ENCODE peak calls at places on chromosomes 6 and 20, in five cellular contexts. U is NCI-H1092 treated with DMSO at 0.1 percent for 48 hours, A is Ammon's horn, G is psoas muscle, Q is Peyer's patch. C is an unnamed sample.
A peak's percentile ranks its signal among the peaks of the same experiment; 100 is the strongest.

GRCh38 chr6:25006565-25007001 is 70.8 kb upstream of the RIPOR2 start:
- DNase-seq in U (no peak), A (peak; percentile 69), G (peak; percentile 41), Q (no peak), C (peak; percentile 86)

GRCh38 chr6:51996296-51996947 is 91.0 kb downstream of the PKHD1 start:
- DNase-seq in U (no peak), A (no peak), G (no peak), Q (no peak), C (no peak)

GRCh38 chr6:21138359-21139094 is 455.0 kb upstream of the SOX4 start:
- DNase-seq in U (no peak), A (peak; percentile 13), G (no peak), Q (no peak), C (no peak)

GRCh38 chr20:51128198-51128597 is 105.3 kb upstream of the KCNG1 start:
- DNase-seq in U (no peak), A (no peak), G (no peak), Q (no peak), C (no peak)

GRCh38 chr20:47353697-47354387 is 2.7 kb downstream of the ZMYND8 start:
- DNase-seq in U (no peak), A (no peak), G (no peak), Q (no peak), C (no peak)

GRCh38 chr20:3980260-3981131 is 34.9 kb downstream of the RNF24 start:
- DNase-seq in U (no peak), A (no peak), G (peak; percentile 19), Q (no peak), C (peak; percentile 49)

GRCh38 chr20:37994512-37994911 is 38.7 kb downstream of the TTI1 start:
- DNase-seq in U (no peak), A (no peak), G (peak; percentile 32), Q (no peak), C (no peak)

GRCh38 chr6:143441680-143442359 is 8.7 kb downstream of the ADAT2 start:
- DNase-seq in U (no peak), A (no peak), G (no peak), Q (no peak), C (no peak)

GRCh38 chr20:46122071-46122470 is 4.0 kb downstream of the CD40 start:
- DNase-seq in U (no peak), A (no peak), G (no peak), Q (no peak), C (no peak)

GRCh38 chr20:16399801-16400200 is 173.4 kb downstream of the KIF16B start:
- DNase-seq in U (no peak), A (no peak), G (no peak), Q (no peak), C (no peak)

GRCh38 chr20:23303325-23304102 is 47.1 kb upstream of the NXT1 start:
- DNase-seq in U (no peak), A (no peak), G (no peak), Q (peak; percentile 21), C (no peak)

GRCh38 chr20:25699914-25700313 is 3.3 kb upstream of the ZNF337 start:
- DNase-seq in U (no peak), A (no peak), G (no peak), Q (no peak), C (no peak)

GRCh38 chr20:198225-198624 is 8.7 kb upstream of the DEFB128 start:
- DNase-seq in U (no peak), A (no peak), G (no peak), Q (no peak), C (no peak)

GRCh38 chr6:135938588-135939215 is 87.2 kb downstream of the PDE7B start:
- DNase-seq in U (no peak), A (peak; percentile 51), G (peak; percentile 26), Q (no peak), C (no peak)

GRCh38 chr20:47007826-47008655 is 113.4 kb downstream of the EYA2 start:
- DNase-seq in U (no peak), A (no peak), G (no peak), Q (no peak), C (no peak)

GRCh38 chr6:45472383-45472782 is 94.6 kb upstream of the SUPT3H start:
- DNase-seq in U (no peak), A (peak; percentile 33), G (no peak), Q (no peak), C (no peak)

GRCh38 chr20:47315339-47315662 is 41.2 kb downstream of the ZMYND8 start:
- DNase-seq in U (peak; percentile 13), A (no peak), G (peak; percentile 40), Q (no peak), C (no peak)

GRCh38 chr6:87661016-87661415 is 41.0 kb downstream of the AKIRIN2 start:
- DNase-seq in U (no peak), A (no peak), G (no peak), Q (no peak), C (no peak)

GRCh38 chr20:60009826-60010616 is 51.8 kb downstream of the CDH26 start:
- DNase-seq in U (peak; percentile 17), A (no peak), G (no peak), Q (no peak), C (no peak)

GRCh38 chr6:154297711-154298110 is 58.9 kb downstream of the IPCEF1 start:
- DNase-seq in U (no peak), A (no peak), G (no peak), Q (no peak), C (no peak)

GRCh38 chr6:106591111-106591825 is 38.0 kb downstream of the RTN4IP1 start:
- DNase-seq in U (no peak), A (no peak), G (peak; percentile 21), Q (no peak), C (no peak)

GRCh38 chr6:115896538-115897129 is 164.1 kb downstream of the FRK start:
- DNase-seq in U (no peak), A (peak; percentile 60), G (no peak), Q (no peak), C (no peak)

GRCh38 chr6:28977351-28978136 is 27.6 kb downstream of the ZNF311 start:
- DNase-seq in U (no peak), A (no peak), G (peak; percentile 27), Q (no peak), C (peak; percentile 56)

GRCh38 chr20:4006640-4007039 is 8.7 kb downstream of the RNF24 start:
- DNase-seq in U (no peak), A (peak; percentile 80), G (peak; percentile 76), Q (no peak), C (no peak)

GRCh38 chr20:1876975-1877603 is 18.1 kb upstream of the SIRPA start:
- DNase-seq in U (no peak), A (peak; percentile 76), G (no peak), Q (peak; percentile 58), C (no peak)

GRCh38 chr6:28134015-28134414 is 7.7 kb upstream of the ZKSCAN8 start:
- DNase-seq in U (no peak), A (peak; percentile 45), G (no peak), Q (no peak), C (no peak)

GRCh38 chr20:32820000-32820697 is 395 bp downstream of the MAPRE1 start:
- DNase-seq in U (peak; percentile 79), A (peak; percentile 71), G (peak; percentile 78), Q (no peak), C (peak; percentile 60)

GRCh38 chr6:149636116-149636515 is 12.4 kb downstream of the KATNA1 start:
- DNase-seq in U (no peak), A (no peak), G (no peak), Q (no peak), C (no peak)

GRCh38 chr20:37315293-37316110 is 26.0 kb downstream of the MANBAL start:
- DNase-seq in U (no peak), A (no peak), G (peak; percentile 67), Q (peak; percentile 52), C (peak; percentile 59)

GRCh38 chr6:50610562-50610961 is 102.8 kb upstream of the TFAP2D start:
- DNase-seq in U (no peak), A (no peak), G (no peak), Q (no peak), C (no peak)